ENCODE peak calls at places on chromosome 20, in eight cellular contexts. D is GM20000; A is astrocyte of the cerebellum; L is stimulated activated CD8-positive, alpha-beta memory T cell treated with anti-CD3 and anti-CD28 coated beads, Interleukin-4, amount 100 ng/mL, for 1 hour; X is nucleus accumbens; F is left colon; R is HCEC 1CT; G is MCF 10A. O is an unnamed sample.

GRCh38 chr20:10596726-10597125 is 77.1 kb downstream of the JAG1 start:
- DNase-seq in D (no peak), A (no peak), L (no peak), X (no peak), F (no peak), R (peak), G (peak), O (no peak)

GRCh38 chr20:60984666-60985065 is 267.4 kb upstream of the CDH4 start:
- DNase-seq in D (no peak), A (no peak), L (no peak), X (no peak), F (no peak), R (no peak), G (no peak), O (no peak)

GRCh38 chr20:58237318-58238182 is 9.1 kb upstream of the ANKRD60 start:
- DNase-seq in D (no peak), A (peak), L (no peak), X (no peak), F (no peak), R (peak), G (no peak), O (no peak)

GRCh38 chr20:53773792-53774371 is 180.2 kb upstream of the ZNF217 start:
- DNase-seq in D (no peak), A (peak), L (no peak), X (no peak), F (no peak), R (peak), G (peak), O (peak)

GRCh38 chr20:2871555-2872303 is 1.6 kb upstream of the PTPRA start:
- DNase-seq in D (no peak), A (no peak), L (no peak), X (no peak), F (no peak), R (no peak), G (no peak), O (no peak)

GRCh38 chr20:49485563-49485962 is 3.1 kb upstream of the KCNB1 start:
- DNase-seq in D (no peak), A (no peak), L (no peak), X (no peak), F (no peak), R (no peak), G (no peak), O (no peak)

GRCh38 chr20:17624551-17625245 is 54.8 kb downstream of the DSTN start:
- DNase-seq in D (no peak), A (no peak), L (no peak), X (no peak), F (peak), R (no peak), G (no peak), O (no peak)

GRCh38 chr20:38889792-38890496 is 36.3 kb upstream of the FAM83D start:
- DNase-seq in D (no peak), A (no peak), L (no peak), X (peak), F (no peak), R (no peak), G (no peak), O (no peak)

GRCh38 chr20:9498322-9498721 is 16.1 kb upstream of the LAMP5 start:
- DNase-seq in D (no peak), A (no peak), L (no peak), X (no peak), F (no peak), R (peak), G (peak), O (no peak)

GRCh38 chr20:60467771-60468170 is 509.5 kb downstream of the CDH26 start:
- DNase-seq in D (no peak), A (no peak), L (no peak), X (no peak), F (no peak), R (no peak), G (no peak), O (no peak)

GRCh38 chr20:47317127-47317895 is 39.2 kb downstream of the ZMYND8 start:
- DNase-seq in D (peak), A (peak), L (peak), X (no peak), F (peak), R (peak), G (peak), O (peak)

GRCh38 chr20:61757678-61758555 is 307.8 kb downstream of the TAF4 start:
- DNase-seq in D (no peak), A (no peak), L (no peak), X (no peak), F (peak), R (peak), G (peak), O (no peak)

GRCh38 chr20:46302119-46302518 is 6.2 kb downstream of the CDH22 start:
- DNase-seq in D (no peak), A (no peak), L (no peak), X (no peak), F (no peak), R (no peak), G (no peak), O (no peak)

GRCh38 chr20:6473197-6473596 is 294.3 kb upstream of the BMP2 start:
- DNase-seq in D (no peak), A (no peak), L (no peak), X (no peak), F (no peak), R (peak), G (peak), O (no peak)

GRCh38 chr20:3106658-3107463 is 22.3 kb upstream of the AVP start:
- DNase-seq in D (no peak), A (no peak), L (no peak), X (no peak), F (no peak), R (no peak), G (no peak), O (no peak)

GRCh38 chr20:40663991-40664880 is 24.8 kb downstream of the MAFB start:
- DNase-seq in D (no peak), A (no peak), L (no peak), X (no peak), F (no peak), R (no peak), G (no peak), O (no peak)